ENCODE peak calls at places on chromosomes 6 and 20, in four cellular contexts. W is heart right ventricle, I is GM12865, U is GM13977. N is an unnamed sample.

GRCh38 chr6:77926198-77926752 is 273.4 kb downstream of the MEI4 start:
- DNase-seq in U (no peak), I (peak), W (no peak), N (no peak)

GRCh38 chr20:23228912-23229311 is 121.7 kb upstream of the NXT1 start:
- DNase-seq in W (no peak), U (no peak), I (no peak), N (no peak)

GRCh38 chr20:46588532-46589509 is 38.4 kb upstream of the OCSTAMP start:
- DNase-seq in I (peak), U (no peak), W (no peak), N (no peak)

GRCh38 chr6:165729307-165729936 is 66.4 kb upstream of the PDE10A start:
- DNase-seq in U (peak), I (peak), W (no peak), N (no peak)

GRCh38 chr6:47631248-47632196 is 66.9 kb upstream of the ADGRF4 start:
- DNase-seq in W (no peak), U (peak), I (peak), N (no peak)

GRCh38 chr6:41063884-41064285 is 8.3 kb downstream of the OARD1 start:
- DNase-seq in I (no peak), U (no peak), W (no peak), N (no peak)

GRCh38 chr6:110270166-110270565 is 88.0 kb downstream of the METTL24 start:
- DNase-seq in I (no peak), U (no peak), W (no peak), N (no peak)

GRCh38 chr6:167113935-167114910 is 8.7 kb upstream of the CCR6 start:
- DNase-seq in U (peak), I (peak), W (no peak), N (no peak)

GRCh38 chr6:118632359-118632758 is 19.0 kb downstream of the CEP85L start:
- DNase-seq in U (no peak), I (no peak), W (no peak), N (no peak)

GRCh38 chr6:166112580-166112979 is 55.1 kb downstream of the TBXT start:
- DNase-seq in U (no peak), W (no peak), I (no peak), N (no peak)

GRCh38 chr6:157304840-157305675 is 18.3 kb downstream of the TMEM242 start:
- DNase-seq in U (no peak), W (no peak), I (no peak), N (no peak)

GRCh38 chr6:17505767-17506280 is 94.3 kb upstream of the FAM8A1 start:
- DNase-seq in U (no peak), W (no peak), I (no peak), N (no peak)

GRCh38 chr6:128742900-128743299 is 140.0 kb upstream of the LAMA2 start:
- DNase-seq in W (no peak), I (no peak), U (no peak), N (no peak)

GRCh38 chr6:13413906-13414555 is 73.4 kb downstream of the GFOD1 start:
- DNase-seq in U (no peak), I (no peak), W (peak), N (peak)

GRCh38 chr6:31771992-31772358 is 5.2 kb downstream of the VWA7 start:
- DNase-seq in W (no peak), I (no peak), U (no peak), N (no peak)

GRCh38 chr6:87731818-87732661 is 30.0 kb upstream of the AKIRIN2 start:
- DNase-seq in U (peak), I (peak), W (peak), N (peak)

GRCh38 chr6:148890605-148891004 is 143.8 kb downstream of the UST start:
- DNase-seq in U (no peak), I (no peak), W (no peak), N (no peak)

GRCh38 chr6:5468586-5468985 is 207.3 kb downstream of the FARS2 start:
- DNase-seq in I (no peak), W (no peak), U (no peak), N (no peak)

GRCh38 chr6:56899753-56900152 is 55.2 kb upstream of the BEND6 start:
- DNase-seq in I (no peak), U (no peak), W (no peak), N (no peak)

GRCh38 chr6:15504581-15505350 is 158.1 kb downstream of the DTNBP1 start:
- DNase-seq in I (no peak), W (peak), U (no peak), N (peak)
- TF ChIP-seq CTCF in I (no peak), W (no peak), U (no peak), N (no peak)

GRCh38 chr6:37486440-37486839 is 13.3 kb downstream of the CCDC167 start:
- DNase-seq in I (no peak), U (no peak), W (no peak), N (no peak)

GRCh38 chr6:37483917-37484785 is 15.5 kb downstream of the CCDC167 start:
- DNase-seq in I (peak), U (peak), W (peak), N (no peak)

GRCh38 chr6:37484786-37485170 is 14.9 kb downstream of the CCDC167 start:
- DNase-seq in U (no peak), I (no peak), W (no peak), N (no peak)

GRCh38 chr6:37483502-37483901 is 16.2 kb downstream of the CCDC167 start:
- DNase-seq in W (no peak), U (no peak), I (no peak), N (no peak)

GRCh38 chr6:37485259-37485658 is 14.4 kb downstream of the CCDC167 start:
- DNase-seq in U (no peak), I (no peak), W (no peak), N (no peak)
- TF ChIP-seq CTCF in U (no peak), I (peak), W (no peak), N (no peak)

GRCh38 chr20:21490105-21490504 is 23.8 kb downstream of the NKX2-2 start:
- DNase-seq in W (no peak), U (no peak), I (no peak), N (no peak)
- TF ChIP-seq CTCF in W (no peak), U (no peak), I (no peak), N (no peak)

GRCh38 chr20:58388882-58389323 is at the start of gene VAPB:
- DNase-seq in U (peak), W (peak), I (peak), N (peak)
- TF ChIP-seq CTCF in U (no peak), W (no peak), I (no peak), N (no peak)

GRCh38 chr20:25460591-25461280 is 53.3 kb downstream of the GINS1 start:
- DNase-seq in I (no peak), U (no peak), W (no peak), N (no peak)
- TF ChIP-seq CTCF in I (no peak), U (no peak), W (no peak), N (no peak)

GRCh38 chr6:38279945-38280588 is 359.7 kb downstream of the BTBD9 start:
- DNase-seq in I (no peak), W (no peak), U (no peak), N (no peak)

GRCh38 chr6:38282911-38283310 is 356.8 kb downstream of the BTBD9 start:
- DNase-seq in W (no peak), U (no peak), I (no peak), N (no peak)

GRCh38 chr6:38283734-38284362 is 355.9 kb downstream of the BTBD9 start:
- DNase-seq in I (no peak), U (no peak), W (no peak), N (no peak)

GRCh38 chr6:38281131-38281530 is 358.6 kb downstream of the BTBD9 start:
- DNase-seq in I (no peak), U (no peak), W (no peak), N (no peak)

GRCh38 chr6:38279423-38279822 is 360.3 kb downstream of the BTBD9 start:
- DNase-seq in W (no peak), I (no peak), U (no peak), N (no peak)
- TF ChIP-seq CTCF in W (no peak), I (peak), U (peak), N (peak)

DNA sequence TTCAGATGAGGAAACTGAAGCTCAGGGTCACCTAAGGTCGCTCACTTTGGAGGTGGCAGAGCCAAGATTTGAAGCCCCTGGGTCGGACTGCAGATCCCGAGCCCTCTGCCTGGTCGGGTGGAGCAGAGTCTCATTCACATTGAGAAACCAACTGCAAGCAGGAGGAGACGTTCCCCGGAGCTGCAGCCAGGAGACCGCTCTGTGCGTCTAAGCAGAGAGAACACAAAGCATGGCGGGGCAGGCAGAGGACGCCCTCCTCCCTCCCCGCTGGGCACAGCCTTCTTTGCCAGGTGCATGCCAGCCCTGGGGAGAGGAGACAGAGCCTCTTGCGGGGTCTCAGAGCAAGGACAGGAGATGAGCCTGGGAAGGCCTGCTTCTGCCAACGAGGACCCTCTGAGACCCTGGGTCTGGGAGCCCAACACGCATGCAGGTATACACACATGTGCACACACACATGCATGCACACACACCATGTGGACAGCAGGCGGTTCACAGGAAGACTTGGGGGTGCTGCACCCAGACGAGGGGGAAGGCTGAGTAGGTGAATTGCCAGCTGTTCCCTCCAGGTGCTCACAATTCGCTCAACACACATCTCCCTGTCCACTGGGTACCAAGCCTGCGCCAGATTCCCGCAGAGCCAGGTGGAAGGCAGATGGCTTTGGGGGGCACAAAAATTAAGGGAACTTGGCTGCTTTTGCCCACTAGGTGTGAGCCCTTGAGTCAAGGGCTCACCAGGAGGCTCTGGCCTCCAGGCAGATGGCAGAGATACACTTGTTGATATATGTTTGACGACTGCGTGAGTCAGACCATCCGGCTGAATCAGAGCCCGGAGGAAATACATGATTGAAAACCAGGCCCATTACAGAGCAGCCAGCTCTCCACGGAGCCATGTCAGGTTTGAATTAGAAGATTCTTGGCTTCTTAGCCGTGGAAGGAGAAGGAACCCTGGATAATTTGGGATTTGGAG is 5.5 kb upstream of the NTSR1 start:
- DNase-seq in I (no peak), W (peak), U (no peak), N (no peak)
- TF ChIP-seq CTCF in I (no peak), W (no peak), U (no peak), N (no peak)

GRCh38 chr20:50969912-50970311 is 11.3 kb downstream of the MOCS3 start:
- DNase-seq in I (no peak), W (no peak), U (no peak), N (peak)
- TF ChIP-seq CTCF in I (no peak), W (no peak), U (no peak), N (no peak)

GRCh38 chr20:19885576-19885956 is 127.5 kb downstream of the RIN2 start:
- DNase-seq in U (no peak), W (no peak), I (no peak), N (no peak)

GRCh38 chr20:19888269-19888669 is 128.9 kb upstream of the NAA20 start:
- DNase-seq in I (no peak), U (no peak), W (no peak), N (no peak)

GRCh38 chr20:19885981-19886665 is 128.1 kb downstream of the RIN2 start:
- DNase-seq in I (no peak), U (no peak), W (peak), N (peak)

GRCh38 chr20:19887566-19888268 is 129.4 kb upstream of the NAA20 start:
- DNase-seq in I (no peak), U (no peak), W (no peak), N (no peak)

GRCh38 chr20:19886666-19887288 is 128.7 kb downstream of the RIN2 start:
- DNase-seq in U (no peak), I (no peak), W (no peak), N (no peak)
- TF ChIP-seq CTCF in U (no peak), I (no peak), W (no peak), N (no peak)